ENCODE peak calls at places on chromosomes 13 and 19, in seven cellular contexts. One of them, this sample, is unnamed.

GRCh38 chr19:54473071-54473941 is at the start of gene CDC42EP5:
- DNase-seq in stimulated activated CD8-positive, alpha-beta memory T cell treated with anti-CD3 and anti-CD28 coated beads, Interleukin-7, amount 100 ng/mL, for 4 hours: no peak
- DNase-seq in NCI-H345: no peak
- DNase-seq in NCI-H526 treated with DMSO at 0.1 percent for 48 hours: no peak
- DNase-seq in Kasumi-1: no peak
- DNase-seq in C1 segment of cervical spinal cord: no peak
- DNase-seq in EH: peak; percentile 91
- DNase-seq in this sample: peak; percentile 28

GRCh38 chr19:41813911-41814310 is 17.5 kb downstream of the CEACAM3 start:
- DNase-seq in NCI-H526 treated with DMSO at 0.1 percent for 48 hours: no peak
- DNase-seq in NCI-H345: no peak
- DNase-seq in EH: no peak
- DNase-seq in stimulated activated CD8-positive, alpha-beta memory T cell treated with anti-CD3 and anti-CD28 coated beads, Interleukin-7, amount 100 ng/mL, for 4 hours: no peak
- DNase-seq in Kasumi-1: no peak
- DNase-seq in C1 segment of cervical spinal cord: no peak
- DNase-seq in this sample: no peak

GRCh38 chr19:47020992-47021496 is 1.4 kb downstream of the NPAS1 start:
- DNase-seq in NCI-H526 treated with DMSO at 0.1 percent for 48 hours: no peak
- DNase-seq in stimulated activated CD8-positive, alpha-beta memory T cell treated with anti-CD3 and anti-CD28 coated beads, Interleukin-7, amount 100 ng/mL, for 4 hours: no peak
- DNase-seq in EH: peak; percentile 16
- DNase-seq in C1 segment of cervical spinal cord: no peak
- DNase-seq in Kasumi-1: no peak
- DNase-seq in NCI-H345: no peak
- DNase-seq in this sample: no peak

GRCh38 chr13:107846642-107847041 is 368.7 kb downstream of the LIG4 start:
- DNase-seq in EH: no peak
- DNase-seq in C1 segment of cervical spinal cord: no peak
- DNase-seq in stimulated activated CD8-positive, alpha-beta memory T cell treated with anti-CD3 and anti-CD28 coated beads, Interleukin-7, amount 100 ng/mL, for 4 hours: no peak
- DNase-seq in Kasumi-1: no peak
- DNase-seq in NCI-H526 treated with DMSO at 0.1 percent for 48 hours: no peak
- DNase-seq in NCI-H345: no peak
- DNase-seq in this sample: no peak

GRCh38 chr13:112772539-112772909 is 82.7 kb downstream of the ATP11A start:
- DNase-seq in NCI-H526 treated with DMSO at 0.1 percent for 48 hours: no peak
- DNase-seq in Kasumi-1: no peak
- DNase-seq in EH: no peak
- DNase-seq in stimulated activated CD8-positive, alpha-beta memory T cell treated with anti-CD3 and anti-CD28 coated beads, Interleukin-7, amount 100 ng/mL, for 4 hours: no peak
- DNase-seq in C1 segment of cervical spinal cord: no peak
- DNase-seq in NCI-H345: no peak
- DNase-seq in this sample: no peak

GRCh38 chr19:54521860-54522513 is 19.4 kb downstream of the LAIR2 start:
- DNase-seq in EH: no peak
- DNase-seq in C1 segment of cervical spinal cord: no peak
- DNase-seq in NCI-H526 treated with DMSO at 0.1 percent for 48 hours: no peak
- DNase-seq in Kasumi-1: no peak
- DNase-seq in stimulated activated CD8-positive, alpha-beta memory T cell treated with anti-CD3 and anti-CD28 coated beads, Interleukin-7, amount 100 ng/mL, for 4 hours: no peak
- DNase-seq in NCI-H345: no peak
- DNase-seq in this sample: no peak

GRCh38 chr19:1538978-1539377 is 15.1 kb downstream of the PLK5 start:
- DNase-seq in NCI-H526 treated with DMSO at 0.1 percent for 48 hours: no peak
- DNase-seq in stimulated activated CD8-positive, alpha-beta memory T cell treated with anti-CD3 and anti-CD28 coated beads, Interleukin-7, amount 100 ng/mL, for 4 hours: no peak
- DNase-seq in EH: peak; percentile 22
- DNase-seq in C1 segment of cervical spinal cord: no peak
- DNase-seq in Kasumi-1: no peak
- DNase-seq in NCI-H345: no peak
- DNase-seq in this sample: no peak

GRCh38 chr13:113774177-113775107 is 15.4 kb downstream of the TMEM255B start:
- DNase-seq in NCI-H526 treated with DMSO at 0.1 percent for 48 hours: no peak
- DNase-seq in Kasumi-1: no peak
- DNase-seq in stimulated activated CD8-positive, alpha-beta memory T cell treated with anti-CD3 and anti-CD28 coated beads, Interleukin-7, amount 100 ng/mL, for 4 hours: no peak
- DNase-seq in NCI-H345: no peak
- DNase-seq in EH: peak; percentile 51
- DNase-seq in C1 segment of cervical spinal cord: no peak
- DNase-seq in this sample: no peak

GRCh38 chr13:30824651-30825050 is 81.4 kb upstream of the MEDAG start:
- DNase-seq in EH: no peak
- DNase-seq in stimulated activated CD8-positive, alpha-beta memory T cell treated with anti-CD3 and anti-CD28 coated beads, Interleukin-7, amount 100 ng/mL, for 4 hours: no peak
- DNase-seq in C1 segment of cervical spinal cord: no peak
- DNase-seq in NCI-H345: no peak
- DNase-seq in Kasumi-1: no peak
- DNase-seq in NCI-H526 treated with DMSO at 0.1 percent for 48 hours: peak; percentile 78
- DNase-seq in this sample: no peak

GRCh38 chr13:111876506-111876905 is 190.4 kb upstream of the SOX1 start:
- DNase-seq in NCI-H345: no peak
- DNase-seq in NCI-H526 treated with DMSO at 0.1 percent for 48 hours: no peak
- DNase-seq in C1 segment of cervical spinal cord: no peak
- DNase-seq in EH: no peak
- DNase-seq in Kasumi-1: no peak
- DNase-seq in stimulated activated CD8-positive, alpha-beta memory T cell treated with anti-CD3 and anti-CD28 coated beads, Interleukin-7, amount 100 ng/mL, for 4 hours: no peak
- DNase-seq in this sample: no peak

GRCh38 chr19:14395710-14396338 is 14.6 kb downstream of the ADGRE5 start:
- DNase-seq in Kasumi-1: peak; percentile 68
- DNase-seq in stimulated activated CD8-positive, alpha-beta memory T cell treated with anti-CD3 and anti-CD28 coated beads, Interleukin-7, amount 100 ng/mL, for 4 hours: no peak
- DNase-seq in NCI-H345: no peak
- DNase-seq in NCI-H526 treated with DMSO at 0.1 percent for 48 hours: no peak
- DNase-seq in C1 segment of cervical spinal cord: no peak
- DNase-seq in EH: no peak
- DNase-seq in this sample: no peak

GRCh38 chr19:6576869-6577281 is 14.1 kb downstream of the CD70 start:
- DNase-seq in stimulated activated CD8-positive, alpha-beta memory T cell treated with anti-CD3 and anti-CD28 coated beads, Interleukin-7, amount 100 ng/mL, for 4 hours: no peak
- DNase-seq in EH: no peak
- DNase-seq in NCI-H345: no peak
- DNase-seq in C1 segment of cervical spinal cord: no peak
- DNase-seq in Kasumi-1: no peak
- DNase-seq in NCI-H526 treated with DMSO at 0.1 percent for 48 hours: no peak
- DNase-seq in this sample: no peak

GRCh38 chr19:17061205-17061604 is 14.0 kb downstream of the HAUS8 start:
- DNase-seq in stimulated activated CD8-positive, alpha-beta memory T cell treated with anti-CD3 and anti-CD28 coated beads, Interleukin-7, amount 100 ng/mL, for 4 hours: no peak
- DNase-seq in EH: no peak
- DNase-seq in NCI-H526 treated with DMSO at 0.1 percent for 48 hours: no peak
- DNase-seq in C1 segment of cervical spinal cord: no peak
- DNase-seq in Kasumi-1: no peak
- DNase-seq in NCI-H345: no peak
- DNase-seq in this sample: no peak

This sample was measured in dorsolateral prefrontal cortex.